ENCODE peak calls at places on chromosomes 2 and 18, in eight cellular contexts. H, P, Q, U, B, V, A and I are unnamed samples. For H3K4me1, the result is how much of the 10 kb centered on the place peaks cover.

GRCh38 chr2:28951910-28952805 is 28.9 kb upstream of the TOGARAM2 start:
- DNase-seq in H (no peak), Q (no peak), V (no peak), U (peak), B (peak), P (no peak), A (no peak), I (peak)

GRCh38 chr2:230899287-230899686 is 25.8 kb downstream of the GPR55 start:
- DNase-seq in P (no peak), V (no peak), Q (no peak), H (no peak), A (no peak), B (peak), U (no peak), I (no peak)

GRCh38 chr18:70072678-70073077 is 125.0 kb upstream of the CD226 start:
- DNase-seq in Q (no peak), A (no peak), V (no peak), H (no peak), P (no peak), B (no peak), U (peak), I (no peak)

GRCh38 chr2:70310899-70311298 is 9.0 kb upstream of the FAM136A start:
- DNase-seq in B (no peak), P (no peak), A (no peak), U (no peak), H (no peak), Q (no peak), V (no peak), I (no peak)

GRCh38 chr18:34650121-34650545 is 60.0 kb upstream of the DTNA start:
- DNase-seq in V (peak), Q (peak), A (no peak), P (no peak), B (no peak), H (no peak), U (no peak), I (no peak)

GRCh38 chr18:54127759-54128378 is 96.6 kb downstream of the MBD2 start:
- DNase-seq in B (no peak), H (peak), V (no peak), P (no peak), U (peak), A (no peak), Q (peak), I (no peak)

GRCh38 chr18:66874375-66874774 is 270.5 kb upstream of the CDH19 start:
- DNase-seq in B (no peak), A (no peak), V (no peak), U (no peak), P (no peak), Q (no peak), H (no peak), I (no peak)

GRCh38 chr18:78634061-78634696 is 345.4 kb upstream of the SALL3 start:
- DNase-seq in B (peak), U (no peak), A (no peak), Q (no peak), V (no peak), P (no peak), H (no peak), I (no peak)

GRCh38 chr2:119236796-119237195 is 13.2 kb downstream of the STEAP3 start:
- DNase-seq in A (no peak), V (no peak), B (no peak), U (no peak), Q (peak), H (no peak), P (no peak), I (no peak)

GRCh38 chr2:161136696-161137324 is 23.4 kb upstream of the TANK start:
- DNase-seq in H (no peak), B (no peak), A (no peak), V (no peak), U (no peak), P (no peak), Q (no peak), I (no peak)

GRCh38 chr18:80105369-80106167 is 3.5 kb upstream of the ADNP2 start:
- DNase-seq in P (no peak), V (no peak), U (no peak), H (no peak), Q (no peak), A (no peak), B (no peak), I (no peak)

GRCh38 chr2:218026244-218026643 is 23.4 kb upstream of the TNS1 start:
- DNase-seq in A (no peak), B (no peak), P (no peak), H (no peak), U (no peak), V (no peak), Q (no peak), I (no peak)

GRCh38 chr2:18435425-18436037 is 124.9 kb downstream of the RDH14 start:
- DNase-seq in B (no peak), A (no peak), H (peak), Q (peak), P (no peak), V (no peak), U (peak), I (no peak)

GRCh38 chr18:34978953-34979608 is 62.1 kb upstream of the MAPRE2 start:
- DNase-seq in Q (peak), P (peak), B (peak), V (peak), H (no peak), A (no peak), U (peak), I (peak)

GRCh38 chr2:31475692-31476091 is 61.1 kb upstream of the XDH start:
- DNase-seq in Q (peak), U (no peak), A (no peak), P (no peak), H (no peak), B (no peak), V (no peak), I (no peak)

GRCh38 chr2:230958803-230959756 is 34.0 kb upstream of the GPR55 start:
- DNase-seq in A (no peak), V (no peak), Q (no peak), P (no peak), H (no peak), B (peak), U (no peak), I (no peak)

GRCh38 chr2:88212251-88212790 is 42.2 kb downstream of the THNSL2 start:
- DNase-seq in V (no peak), A (no peak), B (no peak), P (no peak), Q (no peak), U (no peak), H (peak), I (no peak)

GRCh38 chr2:64259301-64259700 is 115.1 kb upstream of the PELI1 start:
- DNase-seq in U (no peak), V (no peak), Q (no peak), B (no peak), A (no peak), H (no peak), P (no peak), I (no peak)

GRCh38 chr2:30990736-30991135 is 147.5 kb downstream of the GALNT14 start:
- DNase-seq in Q (no peak), B (no peak), H (no peak), P (no peak), V (no peak), U (no peak), A (no peak), I (no peak)

GRCh38 chr2:150549381-150549780 is 61.9 kb upstream of the RND3 start:
- DNase-seq in H (no peak), A (no peak), P (no peak), U (no peak), B (no peak), V (no peak), Q (no peak), I (no peak)

GRCh38 chr2:28681216-28681981 is 70.2 kb upstream of the PPP1CB start:
- DNase-seq in H (no peak), B (no peak), A (no peak), Q (peak), U (no peak), V (peak), P (no peak), I (no peak)

GRCh38 chr2:168773719-168774521 is 28.5 kb upstream of the NOSTRIN start:
- DNase-seq in A (no peak), U (peak), P (peak), Q (no peak), B (peak), H (no peak), V (peak), I (peak)

GRCh38 chr2:39632871-39633270 is 32.8 kb upstream of the TMEM178A start:
- DNase-seq in U (no peak), Q (peak), P (no peak), A (no peak), H (no peak), B (no peak), V (peak), I (no peak)

GRCh38 chr2:218082586-218083351 is 13.7 kb downstream of the RUFY4 start:
- DNase-seq in H (no peak), B (no peak), U (no peak), V (no peak), A (no peak), Q (no peak), P (no peak), I (no peak)

GRCh38 chr2:221517362-221518121 is 54.6 kb downstream of the EPHA4 start:
- DNase-seq in P (peak), U (no peak), H (no peak), B (no peak), V (peak), Q (no peak), A (no peak), I (peak)

GRCh38 chr18:76979906-76980305 is 152.7 kb downstream of the MBP start:
- DNase-seq in A (no peak), V (no peak), B (no peak), U (no peak), H (no peak), P (no peak), Q (no peak), I (no peak)

GRCh38 chr18:79603321-79604204 is 76.0 kb upstream of the CTDP1 start:
- DNase-seq in U (no peak), H (no peak), Q (peak), P (peak), A (no peak), B (no peak), V (no peak), I (peak)

GRCh38 chr2:138453815-138454214 is 47.8 kb upstream of the SPOPL start:
- DNase-seq in P (no peak), Q (no peak), A (no peak), H (no peak), V (no peak), B (no peak), U (no peak), I (no peak)

GRCh38 chr2:165203689-165204559 is at the start of gene SCN3A:
- DNase-seq in P (no peak), U (peak), V (peak), Q (peak), H (peak), A (no peak), B (peak), I (no peak)

GRCh38 chr2:147525724-147526489 is 318.9 kb upstream of the ACVR2A start:
- DNase-seq in H (no peak), B (no peak), Q (no peak), V (peak), P (no peak), U (no peak), A (no peak), I (no peak)

GRCh38 chr18:75923169-75923568 is 495.7 kb upstream of the SMIM21 start:
- DNase-seq in U (peak), Q (no peak), B (no peak), A (no peak), P (peak), H (no peak), V (peak), I (peak)

DNA sequence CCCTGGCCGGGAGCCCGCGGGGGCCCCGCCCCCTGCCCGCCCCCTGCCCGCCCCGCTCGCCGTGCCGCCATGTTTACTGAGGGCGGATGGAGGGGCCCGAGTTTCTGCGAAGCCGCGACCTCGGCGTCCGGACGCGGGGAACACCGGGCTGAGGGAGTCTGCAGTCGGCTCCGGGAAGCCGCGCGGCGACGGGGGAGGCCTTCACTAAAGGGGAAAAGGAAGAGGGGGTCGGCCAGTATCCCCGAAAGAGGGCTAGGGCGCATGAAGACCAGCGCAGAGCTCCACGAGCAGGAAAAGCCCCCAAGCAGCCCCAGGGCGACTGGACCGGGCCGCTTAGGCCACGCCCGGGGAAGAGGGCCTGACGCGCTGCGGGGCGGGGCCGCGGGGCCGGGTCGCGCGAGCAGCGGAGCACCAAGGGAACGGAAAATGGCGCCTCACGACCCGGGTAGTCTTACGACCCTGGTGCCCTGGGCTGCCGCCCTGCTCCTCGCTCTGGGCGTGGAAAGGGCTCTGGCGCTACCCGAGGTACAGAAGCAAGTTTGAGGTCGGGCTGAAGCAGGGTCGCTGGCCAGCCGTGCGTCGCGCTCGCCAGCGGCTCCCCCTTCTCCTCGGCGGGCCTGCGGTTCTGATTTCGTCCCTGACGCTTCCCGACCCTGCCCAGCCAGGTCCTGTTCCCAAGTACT is at the start of the genes ATRAID and SLC5A6:
- DNase-seq in Q (peak), A (peak), U (peak), H (peak), P (peak), B (peak), V (peak), I (peak)
- H3K4me1 ChIP-seq in Q (under half), A (under half), U (under half), H (under half), P (under half), B (under half), V (under half), I (under half)

DNA sequence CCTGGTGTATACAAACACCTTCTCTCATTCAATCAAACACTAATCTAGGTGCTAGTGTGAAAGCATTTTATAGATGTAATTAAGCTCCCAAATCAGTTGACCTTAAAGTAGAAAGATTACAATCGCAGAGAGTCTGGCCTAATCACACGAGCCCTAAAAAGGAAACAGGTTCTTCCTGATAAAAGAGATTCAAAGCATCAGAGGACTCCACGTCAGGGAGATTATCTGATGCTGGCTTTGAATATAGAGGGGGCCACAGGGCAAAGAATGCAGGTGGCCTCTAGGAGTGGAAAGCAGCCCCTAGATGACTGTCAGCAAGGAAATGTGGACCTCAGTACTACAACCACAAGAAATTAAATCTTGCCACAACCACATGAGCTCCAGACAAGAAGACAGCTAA is 28.2 kb upstream of the ZC3H15 start:
- DNase-seq in V (no peak), A (no peak), U (no peak), P (no peak), Q (no peak), H (no peak), B (no peak), I (no peak)
- H3K27ac ChIP-seq in V (no peak), A (no peak), U (no peak), P (no peak), Q (no peak), H (no peak), B (no peak), I (no peak)

DNA sequence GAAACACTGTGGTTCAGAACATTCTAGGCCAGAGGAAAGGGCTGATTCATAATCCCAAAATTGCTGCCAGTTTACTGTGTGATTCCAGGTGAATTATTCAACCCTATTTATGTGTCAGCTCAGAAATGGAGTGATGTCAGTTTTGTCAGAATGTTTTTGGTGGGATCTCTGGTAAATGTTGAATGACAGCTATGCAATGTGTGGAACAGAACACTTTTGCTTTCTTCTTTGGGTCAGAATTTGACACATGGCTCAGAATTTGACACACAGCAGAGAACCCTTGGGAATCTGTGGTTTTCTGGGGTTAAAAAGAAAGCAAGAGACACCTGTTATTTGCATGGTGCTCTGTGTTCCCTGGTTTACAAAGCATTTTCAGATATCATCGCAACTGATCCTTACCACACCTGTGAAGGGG is 1.6 kb upstream of the MTA3 start:
- DNase-seq in Q (no peak), U (no peak), B (no peak), P (no peak), H (no peak), V (no peak), A (no peak), I (no peak)
- H3K4me1 ChIP-seq in Q (under half), U (under half), B (under half), P (under half), H (under half), V (under half), A (under half), I (under half)

GRCh38 chr2:207256476-207257207 is 90.9 kb upstream of the KLF7 start:
- DNase-seq in V (no peak), Q (no peak), P (no peak), H (no peak), A (no peak), B (no peak), U (no peak), I (no peak)
- H3K27ac ChIP-seq in V (no peak), Q (peak), P (no peak), H (no peak), A (no peak), B (no peak), U (no peak), I (no peak)

GRCh38 chr2:8680931-8681760 is 710 bp upstream of the ID2 start:
- DNase-seq in B (peak), U (peak), V (peak), P (peak), Q (peak), H (peak), A (no peak), I (peak)

GRCh38 chr2:8679827-8680731 is 1.8 kb upstream of the ID2 start:
- DNase-seq in P (peak), H (peak), A (no peak), U (peak), Q (peak), V (peak), B (peak), I (no peak)

GRCh38 chr2:8684421-8684884 is 2.6 kb downstream of the ID2 start:
- DNase-seq in V (peak), B (peak), H (peak), Q (peak), A (no peak), P (no peak), U (no peak), I (no peak)

GRCh38 chr2:8682719-8683667 is 1.1 kb downstream of the ID2 start:
- DNase-seq in B (peak), H (peak), Q (peak), A (no peak), P (no peak), V (peak), U (peak), I (peak)

GRCh38 chr2:8681786-8682692 is at the start of gene ID2:
- DNase-seq in V (peak), H (peak), P (peak), B (peak), A (peak), Q (peak), U (peak), I (peak)
- H3K4me1 ChIP-seq in V (under half), H (under half), P (under half), B (under half), A (under half), Q (under half), U (under half), I (under half)

DNA sequence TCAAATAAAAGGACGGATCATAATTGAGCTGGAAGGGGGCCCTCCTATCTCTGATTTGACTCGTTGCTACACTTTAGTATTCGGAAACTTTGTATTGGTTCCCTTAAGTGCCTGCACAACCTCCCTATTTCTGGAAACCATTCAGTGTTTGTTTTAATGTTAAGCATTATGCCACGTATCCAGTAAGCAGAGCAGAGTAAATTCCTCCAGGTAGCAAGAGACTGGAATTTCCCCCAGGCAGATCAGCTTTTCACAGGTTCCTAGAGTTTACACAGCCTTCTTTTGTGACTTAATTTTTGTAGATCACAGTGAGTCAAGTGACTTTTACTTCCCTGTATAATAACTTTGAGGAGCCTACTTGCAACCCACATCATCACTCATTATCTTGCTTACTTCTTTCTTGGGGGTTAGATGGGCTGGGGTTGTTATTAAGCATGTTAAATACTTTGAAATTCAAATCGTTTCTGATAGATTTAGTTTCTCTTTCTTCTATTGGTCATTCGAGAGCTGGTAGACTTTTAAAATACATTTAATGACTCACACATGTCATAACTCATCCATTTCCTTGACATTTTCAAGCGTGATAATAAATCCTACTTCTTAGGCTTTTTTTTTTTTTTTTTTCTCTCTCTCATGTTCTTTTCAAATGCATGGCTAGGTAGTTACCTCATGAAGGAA is 219.2 kb downstream of the NEDD4L start:
- DNase-seq in U (peak), A (no peak), H (no peak), Q (no peak), B (no peak), V (peak), P (no peak), I (no peak)
- H3K27ac ChIP-seq in U (peak), A (no peak), H (no peak), Q (peak), B (no peak), V (peak), P (peak), I (peak)

GRCh38 chr18:42459873-42460272 is 504.8 kb downstream of the PIK3C3 start:
- DNase-seq in A (no peak), H (no peak), U (no peak), P (no peak), B (no peak), V (no peak), Q (peak), I (no peak)

DNA sequence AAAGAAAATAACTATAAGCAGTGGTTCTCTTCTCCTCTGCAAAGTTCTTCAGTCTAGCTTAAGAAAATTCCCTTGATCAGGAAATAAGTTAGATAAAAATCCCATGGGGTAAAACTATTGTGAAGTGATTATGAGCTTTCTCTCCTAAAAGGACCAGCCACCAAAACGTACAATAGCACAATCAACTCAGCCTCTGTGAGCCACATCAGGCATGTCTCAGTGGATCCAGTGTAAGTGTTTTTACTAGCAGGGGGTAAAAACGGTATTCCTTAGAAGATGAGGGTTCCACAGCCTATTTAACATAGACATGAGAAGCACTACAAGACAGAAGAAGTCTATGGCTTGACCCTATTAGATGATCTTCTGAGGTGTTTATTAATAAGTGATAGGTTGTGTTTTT is 503.2 kb downstream of the PIK3C3 start:
- DNase-seq in U (no peak), P (no peak), A (no peak), Q (no peak), V (no peak), H (peak), B (no peak), I (no peak)
- H3K4me1 ChIP-seq in U (under half), P (under half), A (under half), Q (under half), V (under half), H (under half), B (under half), I (under half)